ENCODE peak calls at places on chromosomes 16 and 17, in five cellular contexts. S, J, Q, N and Y are unnamed samples.

GRCh38 chr17:62616993-62617893 is 10.2 kb upstream of the MRC2 start:
- DNase-seq in J (no peak), Q (no peak), N (no peak), S (no peak), Y (peak; percentile 79)

GRCh38 chr16:80016689-80017088 is 416.2 kb upstream of the MAF start:
- DNase-seq in Q (no peak), J (no peak), S (no peak), N (no peak), Y (no peak)

GRCh38 chr16:2278272-2278608 is 10.3 kb upstream of the RNPS1 start:
- DNase-seq in S (no peak), Q (no peak), J (no peak), N (no peak), Y (no peak)

GRCh38 chr16:73058616-73059409 is 10.9 kb upstream of the ZFHX3 start:
- DNase-seq in S (no peak), N (peak; percentile 56), Q (no peak), J (peak; percentile 49), Y (peak; percentile 63)

GRCh38 chr17:50355701-50356341 is 9.9 kb downstream of the XYLT2 start:
- DNase-seq in Q (no peak), N (no peak), J (no peak), S (peak; percentile 23), Y (no peak)

GRCh38 chr16:50309527-50310307 is 43.4 kb downstream of the ADCY7 start:
- DNase-seq in N (no peak), J (no peak), Q (no peak), S (peak; percentile 29), Y (peak; percentile 66)

GRCh38 chr16:87241135-87241771 is 75.9 kb downstream of the C16orf95 start:
- DNase-seq in N (no peak), Q (no peak), S (no peak), J (no peak), Y (no peak)

GRCh38 chr17:31740611-31741082 is 118.4 kb downstream of the COPRS start:
- DNase-seq in N (no peak), S (no peak), J (no peak), Q (no peak), Y (no peak)

GRCh38 chr17:74016504-74016903 is 187.0 kb upstream of the RPL38 start:
- DNase-seq in J (no peak), S (no peak), Q (no peak), N (no peak), Y (no peak)

GRCh38 chr17:61839300-61839786 is 24.0 kb downstream of the BRIP1 start:
- DNase-seq in Q (no peak), N (no peak), S (no peak), J (no peak), Y (no peak)

GRCh38 chr16:57476546-57477410 is 9.5 kb downstream of the DOK4 start:
- DNase-seq in N (peak; percentile 29), S (no peak), J (no peak), Q (no peak), Y (peak; percentile 29)

GRCh38 chr16:9516444-9516843 is 425.0 kb downstream of the HAPSTR1 start:
- DNase-seq in N (no peak), Q (no peak), S (no peak), J (no peak), Y (no peak)

GRCh38 chr17:68346448-68346847 is 55.2 kb downstream of the ARSG start:
- DNase-seq in J (peak; percentile 83), Q (peak; percentile 73), S (peak; percentile 82), N (peak; percentile 94), Y (peak; percentile 99)

GRCh38 chr17:38560503-38561318 is 45.0 kb downstream of the SRCIN1 start:
- DNase-seq in N (peak; percentile 33), S (no peak), Q (no peak), J (peak; percentile 29), Y (peak; percentile 52)

GRCh38 chr16:52050418-52050817 is 496.5 kb downstream of the TOX3 start:
- DNase-seq in J (no peak), S (no peak), N (no peak), Q (no peak), Y (peak; percentile 41)

GRCh38 chr17:45951403-45951802 is 47.6 kb upstream of the STH start:
- DNase-seq in Q (no peak), J (no peak), N (no peak), S (no peak), Y (no peak)

GRCh38 chr17:57834146-57834741 is 15.6 kb downstream of the MRPS23 start:
- DNase-seq in J (no peak), N (no peak), S (no peak), Q (no peak), Y (no peak)

GRCh38 chr17:66229783-66230538 is 746 bp upstream of the APOH start:
- DNase-seq in S (no peak), Q (no peak), N (no peak), J (no peak), Y (no peak)

GRCh38 chr16:1288813-1289479 is 20.5 kb upstream of the UBE2I start:
- DNase-seq in Q (no peak), S (no peak), N (no peak), J (no peak), Y (no peak)